ENCODE peak calls at places on chromosomes 16 and 17, in seven cellular contexts. M is EL; D is skeletal muscle cell; C is DMS 273 treated with DMSO at 0.1 percent for 48 hours; E is Caco-2; P is stimulated activated CD4-positive, alpha-beta T cell treated with anti-CD3 and anti-CD28 coated beads, Interleukin-2, amount 100 ng/mL, for 24 hours; G is kidney tubule cell. W is an unnamed sample.

GRCh38 chr17:17117923-17118322 is 75.7 kb downstream of the MPRIP start:
- DNase-seq in P (no peak), G (no peak), M (no peak), D (no peak), E (no peak), C (no peak), W (no peak)

GRCh38 chr17:83136931-83137330 is 57.5 kb downstream of the METRNL start:
- DNase-seq in E (no peak), M (no peak), C (no peak), P (no peak), G (no peak), D (no peak), W (no peak)

GRCh38 chr17:14304222-14304844 is 3.5 kb downstream of the HS3ST3B1 start:
- DNase-seq in M (no peak), E (no peak), P (no peak), C (no peak), G (no peak), D (no peak), W (no peak)

GRCh38 chr17:3754458-3755334 is 31.0 kb downstream of the HASPIN start:
- DNase-seq in M (no peak), P (peak; percentile 67), D (no peak), C (no peak), G (peak; percentile 89), E (peak; percentile 92), W (peak; percentile 98)

GRCh38 chr16:47016700-47017133 is 43.2 kb upstream of the DNAJA2 start:
- DNase-seq in P (no peak), M (no peak), G (no peak), C (no peak), D (no peak), E (no peak), W (no peak)

GRCh38 chr16:48123104-48123788 is 32.5 kb downstream of the ABCC12 start:
- DNase-seq in C (no peak), M (peak; percentile 99), D (peak; percentile 99), E (no peak), P (peak; percentile 72), G (peak; percentile 99), W (peak; percentile 88)

GRCh38 chr16:56576585-56577299 is 11.9 kb downstream of the MT4 start:
- DNase-seq in P (peak; percentile 92), E (peak; percentile 84), G (peak; percentile 80), M (peak; percentile 74), D (no peak), C (no peak), W (peak; percentile 86)

GRCh38 chr17:81388091-81388611 is 7.1 kb upstream of the BAHCC1 start:
- DNase-seq in P (no peak), C (no peak), D (no peak), G (no peak), M (no peak), E (no peak), W (no peak)

GRCh38 chr17:8326591-8327583 is 12.8 kb upstream of the ODF4 start:
- DNase-seq in D (no peak), M (peak; percentile 45), P (peak; percentile 40), G (peak; percentile 9), C (no peak), E (no peak), W (peak; percentile 49)

GRCh38 chr17:78038748-78039288 is 80.3 kb downstream of the TNRC6C start:
- DNase-seq in G (no peak), C (no peak), P (no peak), E (no peak), M (no peak), D (no peak), W (no peak)